ENCODE peak calls at places on chromosomes 12 and 14, in six cellular contexts. T, A, J, N, E and X are unnamed samples.

GRCh38 chr14:50795127-50795526 is 35.8 kb downstream of the NIN start:
- ATAC-seq in A (no peak), T (no peak), E (no peak), J (no peak), N (no peak), X (no peak)

GRCh38 chr12:106386836-106387555 is 29.4 kb downstream of the POLR3B start:
- ATAC-seq in E (no peak), A (no peak), N (no peak), J (no peak), T (no peak), X (no peak)

GRCh38 chr12:93158065-93158843 is 219.5 kb upstream of the NUDT4 start:
- ATAC-seq in A (no peak), T (no peak), N (no peak), J (no peak), E (no peak), X (no peak)

GRCh38 chr12:90122716-90123115 is 414.1 kb upstream of the ATP2B1 start:
- ATAC-seq in T (no peak), J (no peak), N (no peak), A (no peak), E (no peak), X (no peak)

GRCh38 chr14:96727490-96727889 is 69.7 kb upstream of the VRK1 start:
- ATAC-seq in J (no peak), T (no peak), N (no peak), A (no peak), E (no peak), X (no peak)

GRCh38 chr12:80291108-80291754 is 152.8 kb upstream of the PTPRQ start:
- ATAC-seq in E (no peak), J (no peak), N (no peak), T (no peak), A (no peak), X (no peak)

GRCh38 chr14:99635116-99635515 is 9.8 kb upstream of the HHIPL1 start:
- ATAC-seq in J (no peak), A (no peak), N (no peak), T (no peak), E (no peak), X (no peak)

GRCh38 chr12:67323007-67323406 is 53.8 kb downstream of the CAND1 start:
- ATAC-seq in E (no peak), N (no peak), J (peak), T (no peak), A (no peak), X (no peak)

GRCh38 chr14:68368850-68369249 is 424.0 kb downstream of the ZFP36L1 start:
- ATAC-seq in J (no peak), A (no peak), N (no peak), E (no peak), T (no peak), X (no peak)

GRCh38 chr14:88463318-88463717 is 77.9 kb downstream of the SPATA7 start:
- ATAC-seq in A (no peak), E (peak), T (peak), J (peak), N (no peak), X (no peak)
- TF ChIP-seq POLR2AphosphoS5 in A (no peak), E (no peak), T (no peak), J (no peak), N (no peak), X (no peak)

GRCh38 chr14:36655963-36656768 is 5.5 kb upstream of the PAX9 start:
- ATAC-seq in N (no peak), J (peak), A (peak), E (peak), T (peak), X (no peak)

GRCh38 chr14:36656769-36657408 is 4.8 kb upstream of the PAX9 start:
- ATAC-seq in A (no peak), J (no peak), E (no peak), N (no peak), T (no peak), X (no peak)

GRCh38 chr14:36654185-36655053 is 7.2 kb upstream of the PAX9 start:
- ATAC-seq in E (peak), N (no peak), J (no peak), A (no peak), T (no peak), X (no peak)

GRCh38 chr14:36655054-36655381 is 6.6 kb upstream of the PAX9 start:
- ATAC-seq in N (no peak), E (peak), J (no peak), T (no peak), A (no peak), X (no peak)

DNA sequence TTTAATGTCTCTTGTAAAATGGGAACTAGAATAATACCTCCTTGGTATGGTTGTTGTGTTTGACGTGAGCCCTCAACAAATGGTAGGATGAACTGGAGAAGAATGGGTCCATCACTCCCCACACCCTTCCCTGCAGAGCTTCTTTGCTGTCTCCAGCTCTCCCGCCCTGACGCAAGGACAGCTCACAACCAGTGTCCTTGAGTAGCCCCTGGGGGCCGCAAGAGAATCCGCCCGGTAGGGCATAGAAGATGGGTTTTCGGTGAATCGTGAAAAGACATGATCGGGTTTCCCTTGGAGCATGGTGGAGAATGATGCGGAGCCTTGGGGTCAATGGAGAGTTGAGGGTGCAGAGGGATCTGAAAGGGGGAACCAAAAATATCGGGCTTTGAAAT is 6.1 kb upstream of the PAX9 start:
- ATAC-seq in T (no peak), N (no peak), A (no peak), E (peak), J (no peak), X (no peak)
- TF ChIP-seq CTCF in T (no peak), N (no peak), A (no peak), E (no peak), J (no peak), X (no peak)

DNA sequence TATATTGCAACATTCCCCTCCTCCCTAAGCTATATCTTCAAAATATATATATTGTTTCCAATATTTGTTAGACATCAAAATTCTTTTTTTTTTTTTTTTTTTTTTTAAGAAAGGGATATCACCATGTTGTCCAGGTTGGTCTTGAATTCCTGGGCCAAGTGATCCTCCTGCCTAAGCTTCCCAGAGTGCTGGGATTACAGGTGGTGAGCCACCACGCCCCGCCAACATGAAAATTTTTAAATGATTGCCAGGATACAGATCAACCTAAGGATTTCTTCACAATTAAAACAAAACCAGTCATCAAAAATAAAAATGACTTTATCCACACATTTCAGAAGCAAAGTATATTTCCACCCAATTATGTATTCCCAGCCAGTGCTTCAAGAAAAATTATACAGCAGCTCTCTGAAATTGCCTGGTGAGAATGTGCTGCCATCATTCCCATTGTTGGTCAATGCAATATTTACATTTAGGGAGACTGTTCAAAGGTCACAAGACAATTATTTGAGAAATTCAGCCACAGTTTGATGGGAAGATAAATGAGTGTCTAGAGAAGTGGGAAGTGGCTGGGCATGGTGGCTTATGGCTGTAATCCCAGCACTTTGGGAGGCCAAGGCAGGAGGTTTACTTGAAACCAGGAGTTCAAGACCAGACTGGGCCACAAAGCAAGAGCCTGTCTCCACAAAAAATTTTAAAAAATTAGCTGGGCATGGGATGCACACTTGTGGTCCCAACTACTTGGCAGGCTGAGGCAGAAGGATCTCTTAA is 141.7 kb upstream of the AMIGO2 start:
- ATAC-seq in J (peak), E (no peak), T (no peak), A (no peak), N (no peak), X (no peak)
- H3K4me3 ChIP-seq in J (no peak), E (no peak), T (no peak), A (no peak), N (no peak), X (no peak)

GRCh38 chr12:49264466-49264872 is 413 bp upstream of the TUBA1C start:
- ATAC-seq in N (no peak), A (peak), J (peak), E (peak), T (peak), X (peak)

GRCh38 chr12:49263400-49263763 is 1.5 kb upstream of the TUBA1C start:
- ATAC-seq in A (no peak), J (no peak), T (no peak), N (no peak), E (no peak), X (no peak)

GRCh38 chr12:49261726-49262125 is 3.2 kb upstream of the TUBA1C start:
- ATAC-seq in E (no peak), N (no peak), A (no peak), J (no peak), T (no peak), X (no peak)

GRCh38 chr12:49260831-49261363 is 4.0 kb upstream of the TUBA1C start:
- ATAC-seq in J (no peak), A (no peak), N (no peak), E (no peak), T (no peak), X (no peak)

DNA sequence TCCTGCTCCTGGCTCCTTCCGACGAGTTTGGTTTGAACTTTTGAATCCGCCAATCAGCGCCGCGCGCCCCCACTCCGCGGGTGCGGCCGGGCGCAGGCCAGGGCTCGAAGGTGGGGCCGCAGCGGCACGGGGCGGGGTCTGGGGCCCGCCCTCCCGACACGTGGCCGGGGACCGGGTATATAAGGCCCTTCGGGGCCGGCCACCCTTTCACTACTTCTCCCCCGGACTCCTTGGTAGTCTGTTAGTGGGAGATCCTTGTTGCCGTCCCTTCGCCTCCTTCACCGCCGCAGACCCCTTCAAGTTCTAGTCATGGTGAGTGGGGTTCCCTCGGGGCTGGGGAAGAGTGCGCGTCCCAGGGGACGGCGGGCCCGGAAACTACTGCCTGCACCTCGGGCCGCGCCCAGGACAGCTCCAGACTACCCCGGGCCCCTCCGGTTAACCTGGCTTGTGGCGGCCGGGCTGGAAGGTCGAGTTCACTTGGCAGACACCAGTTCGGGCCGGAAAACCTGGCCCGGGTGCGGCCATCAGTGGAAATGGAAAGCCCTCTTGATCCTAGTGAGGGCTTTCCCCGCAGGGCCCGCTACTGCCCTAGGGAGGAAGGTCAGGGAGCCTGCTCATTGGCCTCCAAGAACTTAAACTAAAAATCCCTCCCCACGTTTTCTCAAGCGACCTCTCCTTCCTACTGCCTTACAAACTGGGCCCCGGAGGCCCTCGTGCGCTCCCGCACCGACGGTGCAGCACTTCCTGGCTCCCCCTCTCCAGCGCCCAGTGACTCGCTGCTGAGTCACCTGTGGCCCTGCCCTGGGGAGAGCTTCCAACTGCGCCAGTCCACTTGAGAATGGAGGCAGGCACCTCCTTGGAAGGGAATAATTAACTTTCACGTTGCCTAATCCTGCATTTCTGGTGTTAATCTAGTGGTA is at the start of gene TUBA1C:
- ATAC-seq in N (peak), E (peak), A (peak), J (peak), T (peak), X (peak)
- TF ChIP-seq POLR2AphosphoS5 in N (peak), E (peak), A (peak), J (peak), T (peak), X (peak)

GRCh38 chr12:99390707-99391106 is 256.8 kb upstream of the GARIN6 start:
- ATAC-seq in A (no peak), T (peak), N (no peak), E (peak), J (peak), X (no peak)
- TF ChIP-seq CTCF in A (no peak), T (peak), N (peak), E (peak), J (peak), X (no peak)

DNA sequence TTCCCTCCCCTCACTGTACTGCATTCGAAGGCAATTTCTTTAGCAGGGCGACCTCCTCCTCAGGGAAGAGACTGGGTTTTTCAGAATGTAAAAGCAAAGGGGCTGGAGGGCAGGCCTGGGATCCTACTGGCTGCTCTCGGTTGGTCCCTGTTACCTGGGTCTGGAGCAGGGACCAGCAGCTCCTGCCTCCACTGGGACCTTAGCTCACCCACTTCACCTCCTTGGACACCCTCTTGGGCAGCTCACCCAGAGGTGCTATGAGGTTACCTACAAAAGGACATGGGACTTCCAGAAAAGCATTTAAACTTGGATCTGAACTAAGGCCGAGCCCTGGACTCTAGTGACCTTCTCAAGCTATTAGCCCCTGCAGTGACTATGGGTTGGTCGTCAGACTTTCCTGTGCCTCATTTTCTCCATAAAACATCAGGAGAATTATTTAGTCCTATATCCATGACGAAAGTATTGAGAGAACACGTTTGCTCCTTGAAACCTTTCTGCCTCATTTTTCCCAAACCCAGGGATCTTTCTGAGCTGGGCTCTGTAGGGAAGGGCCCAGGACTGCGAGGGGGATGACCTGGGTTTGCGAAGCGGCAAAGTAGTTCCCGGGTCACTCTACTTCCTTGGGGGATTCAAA is 65.0 kb downstream of the FBXL14 start:
- ATAC-seq in E (peak), N (no peak), T (no peak), J (no peak), A (no peak), X (no peak)
- H3K4me3 ChIP-seq in E (peak), N (no peak), T (no peak), J (no peak), A (no peak), X (no peak)

GRCh38 chr14:65462411-65462810 is 49.9 kb downstream of the FUT8 start:
- ATAC-seq in N (no peak), A (no peak), E (no peak), J (no peak), T (peak), X (no peak)

GRCh38 chr14:65465584-65465983 is 53.1 kb downstream of the FUT8 start:
- ATAC-seq in T (no peak), J (no peak), A (no peak), E (no peak), N (no peak), X (no peak)

GRCh38 chr14:65456247-65456646 is 43.7 kb downstream of the FUT8 start:
- ATAC-seq in T (no peak), A (no peak), N (no peak), J (no peak), E (no peak), X (no peak)

DNA sequence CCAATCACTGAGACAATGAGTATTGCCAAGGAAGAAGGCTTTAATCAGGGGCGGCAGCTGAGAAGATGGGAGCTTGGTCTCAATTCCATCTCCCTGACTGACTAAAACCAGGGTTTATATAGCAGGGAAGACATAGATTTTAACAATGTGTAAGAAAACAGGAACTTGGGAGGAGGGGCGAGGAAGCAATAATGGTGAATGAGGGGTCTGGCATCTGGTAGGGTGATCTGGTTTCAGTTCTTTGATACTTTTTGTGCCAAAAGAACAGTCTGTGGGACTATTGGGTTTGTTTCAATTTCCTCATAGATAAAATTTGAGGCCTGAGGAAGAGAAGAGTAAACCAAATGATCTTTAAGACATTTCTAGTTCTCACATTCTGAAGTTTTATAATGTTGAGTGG is 49.2 kb downstream of the FUT8 start:
- ATAC-seq in T (no peak), N (no peak), A (no peak), J (no peak), E (no peak), X (no peak)
- TF ChIP-seq POLR2AphosphoS5 in T (no peak), N (no peak), A (no peak), J (no peak), E (no peak), X (no peak)

GRCh38 chr12:24768415-24768814 is 180.5 kb downstream of the BCAT1 start:
- ATAC-seq in N (no peak), A (no peak), J (peak), T (no peak), E (peak), X (no peak)
- TF ChIP-seq CTCF in N (no peak), A (no peak), J (no peak), T (no peak), E (no peak), X (no peak)

GRCh38 chr14:104799239-104799599 is 1.7 kb upstream of the ZBTB42 start:
- ATAC-seq in E (no peak), N (no peak), J (no peak), T (no peak), A (no peak), X (no peak)
- H3K4me3 ChIP-seq in E (peak), N (peak), J (peak), T (no peak), A (no peak), X (no peak)

GRCh38 chr12:113211160-113211559 is 10.1 kb upstream of the TPCN1 start:
- ATAC-seq in E (no peak), J (no peak), T (no peak), A (no peak), N (no peak), X (no peak)

GRCh38 chr12:113220593-113221180 is 577 bp upstream of the TPCN1 start:
- ATAC-seq in T (peak), J (no peak), A (no peak), N (peak), E (no peak), X (no peak)

DNA sequence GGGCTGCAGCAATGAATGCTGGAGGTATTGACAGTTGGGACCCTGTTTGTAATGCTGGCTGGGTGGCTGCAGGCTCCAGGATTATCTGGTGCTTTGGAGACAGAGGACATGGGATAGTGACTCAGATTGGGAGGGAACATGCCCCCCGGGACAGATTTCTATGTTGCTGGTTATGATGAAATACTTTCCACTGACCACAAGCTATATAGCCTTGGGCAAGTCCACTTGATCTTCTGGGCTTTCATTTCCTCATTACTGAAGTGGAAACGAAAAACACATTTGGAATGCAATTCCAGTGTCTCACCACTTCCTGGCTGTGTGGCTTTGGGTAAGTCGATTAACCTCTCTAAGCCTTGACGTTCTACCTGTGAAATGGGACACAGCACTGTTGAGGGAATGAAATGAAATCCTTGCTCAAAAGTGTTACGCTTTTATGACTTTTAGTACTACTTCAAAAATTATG is 6.3 kb upstream of the TPCN1 start:
- ATAC-seq in E (no peak), A (peak), N (peak), T (peak), J (peak), X (peak)
- TF ChIP-seq POLR2AphosphoS5 in E (no peak), A (peak), N (peak), T (peak), J (no peak), X (peak)